ENCODE peak calls at places on chromosomes 3 and 15, in four cellular contexts. S is A549, T is GM12878, G is HepG2. B is an unnamed sample.

GRCh38 chr3:15206662-15207576 is 873 bp downstream of the CAPN7 start:
- DNase-seq in S (peak), T (no peak), G (peak), B (peak)

GRCh38 chr15:33988384-33988783 is 20.1 kb downstream of the CHRM5 start:
- DNase-seq in S (no peak), T (no peak), G (peak), B (no peak)

GRCh38 chr15:100438570-100438969 is 90.2 kb downstream of the CERS3 start:
- DNase-seq in S (no peak), T (peak), G (no peak), B (peak)

GRCh38 chr3:96700322-96701315 is 113.8 kb upstream of the EPHA6 start:
- DNase-seq in S (peak), T (no peak), G (no peak), B (no peak)

GRCh38 chr15:38072507-38073277 is 138.3 kb downstream of the TMCO5A start:
- DNase-seq in S (peak), T (no peak), G (peak), B (no peak)

GRCh38 chr3:126973814-126974213 is 9.1 kb upstream of the PLXNA1 start:
- DNase-seq in S (no peak), T (no peak), G (no peak), B (no peak)

GRCh38 chr3:100993309-100993708 is at the start of gene ABI3BP:
- DNase-seq in S (peak), T (no peak), G (no peak), B (no peak)

GRCh38 chr15:60343221-60343970 is 54.4 kb downstream of the ANXA2 start:
- DNase-seq in S (no peak), T (no peak), G (no peak), B (no peak)

GRCh38 chr15:77021803-77022381 is 27.0 kb downstream of the PSTPIP1 start:
- DNase-seq in S (no peak), T (no peak), G (no peak), B (no peak)

GRCh38 chr3:183252973-183253363 is at the start of gene B3GNT5:
- DNase-seq in S (peak), T (no peak), G (no peak), B (peak)

GRCh38 chr15:99414755-99415731 is 150.7 kb upstream of the MEF2A start:
- DNase-seq in S (no peak), T (no peak), G (no peak), B (no peak)

GRCh38 chr3:152255290-152255689 is 13.4 kb upstream of the MBNL1 start:
- DNase-seq in S (no peak), T (no peak), G (no peak), B (no peak)

GRCh38 chr3:59812778-59813558 is 763.1 kb upstream of the CFAP20DC start:
- DNase-seq in S (no peak), T (no peak), G (no peak), B (no peak)

GRCh38 chr3:192188218-192188835 is 539.0 kb downstream of the FGF12 start:
- DNase-seq in S (peak), T (no peak), G (peak), B (peak)

GRCh38 chr3:155031191-155031590 is 48.9 kb upstream of the MME start:
- DNase-seq in S (no peak), T (no peak), G (no peak), B (no peak)

GRCh38 chr3:64105816-64106215 is 82.5 kb upstream of the PSMD6 start:
- DNase-seq in S (no peak), T (no peak), G (no peak), B (no peak)

GRCh38 chr15:72916939-72917338 is 133.4 kb upstream of the ADPGK start:
- DNase-seq in S (no peak), T (no peak), G (no peak), B (no peak)

GRCh38 chr3:146187334-146187950 is 26.5 kb upstream of the PLOD2 start:
- DNase-seq in S (peak), T (no peak), G (no peak), B (no peak)

GRCh38 chr3:49377483-49377882 is 19.3 kb upstream of the GPX1 start:
- DNase-seq in S (no peak), T (peak), G (no peak), B (no peak)

GRCh38 chr15:45094358-45094730 is 19.6 kb downstream of the DUOX2 start:
- DNase-seq in S (no peak), T (no peak), G (no peak), B (no peak)

GRCh38 chr3:189342811-189343210 is 171.0 kb downstream of the TPRG1 start:
- DNase-seq in S (no peak), T (no peak), G (no peak), B (no peak)

GRCh38 chr3:189339996-189340395 is 168.2 kb downstream of the TPRG1 start:
- DNase-seq in S (no peak), T (no peak), G (no peak), B (no peak)

GRCh38 chr3:189338366-189338765 is 166.6 kb downstream of the TPRG1 start:
- DNase-seq in S (no peak), T (no peak), G (no peak), B (no peak)

GRCh38 chr3:189337672-189338071 is 165.9 kb downstream of the TPRG1 start:
- DNase-seq in S (no peak), T (no peak), G (no peak), B (no peak)

GRCh38 chr3:189340680-189341460 is 169.1 kb downstream of the TPRG1 start:
- DNase-seq in S (peak), T (no peak), G (peak), B (peak)
- TF ChIP-seq CHD4 in S (no peak), T (no peak), G (no peak), B (no peak)

GRCh38 chr15:85525755-85526154 is 145.4 kb downstream of the AKAP13 start:
- DNase-seq in S (no peak), T (no peak), G (no peak), B (no peak)

GRCh38 chr15:85523530-85523929 is 143.1 kb downstream of the AKAP13 start:
- DNase-seq in S (no peak), T (no peak), G (no peak), B (no peak)

GRCh38 chr15:85531083-85531482 is 150.7 kb downstream of the AKAP13 start:
- DNase-seq in S (no peak), T (no peak), G (no peak), B (no peak)

GRCh38 chr15:85530079-85530478 is 149.7 kb downstream of the AKAP13 start:
- DNase-seq in S (no peak), T (no peak), G (no peak), B (no peak)

DNA sequence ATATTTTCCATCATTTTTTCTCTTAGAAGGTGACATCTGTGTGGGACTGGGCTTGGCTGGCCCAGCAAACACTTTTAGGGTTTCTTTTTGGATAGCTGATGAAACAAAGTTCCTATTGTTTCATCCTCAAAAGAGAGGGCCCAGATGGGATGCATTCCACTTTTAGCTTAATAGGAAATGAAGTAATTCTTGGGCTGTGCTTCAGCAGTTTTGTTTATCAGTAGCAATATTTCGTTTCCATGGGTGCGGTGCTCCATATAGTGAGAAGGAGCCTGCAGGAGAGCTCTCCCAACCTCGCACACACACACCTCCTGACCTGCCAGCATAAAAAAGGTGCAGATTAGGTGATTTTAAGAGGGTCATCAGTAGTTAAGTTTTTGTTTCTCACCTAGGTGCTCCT is 147.5 kb downstream of the AKAP13 start:
- DNase-seq in S (peak), T (no peak), G (no peak), B (no peak)
- TF ChIP-seq CHD4 in S (no peak), T (no peak), G (no peak), B (no peak)

GRCh38 chr3:74607803-74608202 is 6.7 kb downstream of the CNTN3 start:
- DNase-seq in S (no peak), T (no peak), G (no peak), B (no peak)

GRCh38 chr3:74617786-74618185 is 3.3 kb upstream of the CNTN3 start:
- DNase-seq in S (no peak), T (no peak), G (no peak), B (no peak)

GRCh38 chr3:74613566-74613965 is 893 bp downstream of the CNTN3 start:
- DNase-seq in S (no peak), T (no peak), G (no peak), B (no peak)

GRCh38 chr3:74614133-74614967 is at the start of gene CNTN3:
- DNase-seq in S (no peak), T (no peak), G (no peak), B (no peak)

GRCh38 chr3:74613060-74613459 is 1.4 kb downstream of the CNTN3 start:
- DNase-seq in S (no peak), T (no peak), G (no peak), B (no peak)
- TF ChIP-seq CHD4 in S (no peak), T (no peak), G (no peak), B (no peak)

GRCh38 chr15:83322061-83322460 is 37.6 kb upstream of the BNC1 start:
- DNase-seq in S (no peak), T (no peak), G (no peak), B (no peak)
- TF ChIP-seq CHD4 in S (no peak), T (no peak), G (no peak), B (no peak)

GRCh38 chr15:32901192-32901591 is 183.4 kb downstream of the GREM1 start:
- DNase-seq in S (no peak), T (no peak), G (no peak), B (no peak)

GRCh38 chr15:32898414-32898813 is 180.6 kb downstream of the GREM1 start:
- DNase-seq in S (no peak), T (no peak), G (no peak), B (no peak)

GRCh38 chr15:32903591-32903990 is 185.8 kb downstream of the GREM1 start:
- DNase-seq in S (no peak), T (no peak), G (no peak), B (no peak)

GRCh38 chr15:32901995-32902394 is 184.2 kb downstream of the GREM1 start:
- DNase-seq in S (no peak), T (no peak), G (no peak), B (no peak)

GRCh38 chr15:32898991-32899613 is 181.3 kb downstream of the GREM1 start:
- DNase-seq in S (peak), T (no peak), G (no peak), B (no peak)
- TF ChIP-seq CHD4 in S (no peak), T (no peak), G (no peak), B (no peak)

DNA sequence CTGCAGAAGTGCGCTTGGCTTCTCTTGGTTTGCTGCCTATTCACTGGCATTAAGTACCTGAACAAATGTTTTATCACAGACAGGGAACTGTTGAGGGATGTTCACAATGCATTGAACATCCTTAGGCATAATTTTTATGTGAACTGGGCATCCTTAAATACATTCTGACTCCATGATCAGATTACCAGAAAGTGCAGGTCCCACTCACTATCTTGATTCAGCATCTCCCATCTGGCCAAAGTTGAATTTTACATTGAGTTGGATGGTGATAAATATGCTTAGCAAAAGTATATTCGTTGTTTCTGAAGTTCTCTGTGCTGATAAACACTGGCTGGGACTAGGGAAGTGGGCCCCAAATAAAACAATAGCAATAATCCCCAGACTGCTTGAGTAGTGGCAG is 108.5 kb downstream of the RBMS3 start:
- DNase-seq in S (no peak), T (no peak), G (no peak), B (no peak)
- TF ChIP-seq CHD4 in S (no peak), T (no peak), G (no peak), B (no peak)

GRCh38 chr3:10484709-10485108 is 20.7 kb downstream of the ATP2B2 start:
- DNase-seq in S (no peak), T (no peak), G (no peak), B (no peak)

GRCh38 chr3:10483364-10483675 is 22.1 kb downstream of the ATP2B2 start:
- DNase-seq in S (no peak), T (no peak), G (no peak), B (no peak)

GRCh38 chr3:10480871-10481378 is 24.5 kb downstream of the ATP2B2 start:
- DNase-seq in S (no peak), T (no peak), G (no peak), B (no peak)

GRCh38 chr3:10483686-10484345 is 21.6 kb downstream of the ATP2B2 start:
- DNase-seq in S (no peak), T (no peak), G (no peak), B (no peak)

DNA sequence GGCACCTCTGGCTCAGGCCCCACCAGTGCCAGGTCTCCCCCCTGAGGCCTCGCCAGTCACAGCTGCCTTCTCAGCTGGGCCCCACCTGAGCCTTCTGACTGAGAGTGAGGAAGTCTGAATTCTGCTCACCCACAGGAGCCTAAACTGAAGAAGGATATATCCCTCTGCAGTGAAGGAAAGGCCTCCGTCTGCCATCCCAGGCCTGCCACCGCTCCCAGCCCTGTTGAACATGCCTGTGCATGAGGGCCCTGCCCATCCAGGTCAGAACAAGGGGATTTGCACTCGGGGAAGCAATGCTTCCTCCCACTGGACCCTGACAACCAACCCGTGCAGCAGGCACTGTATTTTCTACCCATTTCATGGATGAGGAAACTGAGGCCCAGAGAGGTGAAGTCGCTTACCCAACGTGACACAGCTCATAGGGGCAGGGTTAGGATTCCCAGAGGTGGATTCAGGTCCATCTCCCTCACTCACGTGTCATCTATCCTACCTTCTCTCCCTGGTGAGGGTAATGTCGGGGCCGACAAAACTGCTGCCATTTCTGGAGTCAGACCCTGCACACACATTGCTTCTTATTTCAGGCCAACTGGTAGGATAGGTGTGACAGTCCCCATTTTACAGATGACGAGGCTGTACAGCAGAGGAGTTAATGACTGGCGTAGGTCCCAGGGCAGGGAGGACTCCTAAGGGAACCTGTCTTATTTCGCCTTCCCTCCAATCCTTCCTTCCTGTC is 22.6 kb downstream of the ATP2B2 start:
- DNase-seq in S (no peak), T (no peak), G (no peak), B (no peak)
- TF ChIP-seq CHD4 in S (no peak), T (no peak), G (no peak), B (no peak)

DNA sequence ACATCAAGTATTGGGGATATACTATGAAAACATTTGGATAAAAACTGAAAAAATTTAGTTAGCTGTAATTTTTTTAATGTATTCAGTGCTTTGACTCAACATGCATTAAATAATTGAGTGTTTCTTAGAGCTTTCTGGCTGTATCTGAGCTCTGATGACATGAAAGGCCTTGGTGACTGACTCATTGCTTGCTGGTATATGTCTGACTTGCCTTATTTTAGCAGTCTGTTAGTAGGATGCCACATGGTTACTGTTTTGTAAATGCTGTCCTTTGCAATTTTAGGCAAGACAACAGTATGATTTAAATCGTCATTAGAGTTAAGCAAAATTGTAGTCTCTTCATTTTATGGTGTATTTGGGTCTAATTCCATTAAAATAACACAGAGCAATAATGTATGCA is 199.2 kb downstream of the GHSR start:
- DNase-seq in S (no peak), T (no peak), G (no peak), B (no peak)
- TF ChIP-seq CHD4 in S (no peak), T (no peak), G (no peak), B (no peak)